ENCODE peak calls at places on chromosomes 11 and 22, in four cellular contexts. C is endothelial cell, Z is iPS-NIHi11, Y is NCI-H1436 treated with DMSO at 0.1 percent for 48 hours. O is an unnamed sample.

GRCh38 chr11:12435264-12435663 is 57.9 kb downstream of the PARVA start:
- DNase-seq in C (no peak), Y (no peak), Z (no peak), O (no peak)

GRCh38 chr11:44637477-44637876 is 72.0 kb downstream of the CD82 start:
- DNase-seq in Z (no peak), C (no peak), Y (no peak), O (peak; percentile 60)

GRCh38 chr11:23413057-23413456 is 552.8 kb upstream of the CCDC179 start:
- DNase-seq in C (no peak), Z (no peak), Y (no peak), O (no peak)

GRCh38 chr22:46619830-46620501 is at the start of gene GRAMD4:
- DNase-seq in C (no peak), Z (no peak), Y (no peak), O (no peak)

GRCh38 chr11:59188954-59189353 is 17.0 kb downstream of the DTX4 start:
- DNase-seq in Z (no peak), Y (no peak), C (no peak), O (no peak)

GRCh38 chr22:17890245-17890671 is 116.0 kb upstream of the BID start:
- DNase-seq in C (no peak), Y (no peak), Z (no peak), O (no peak)

GRCh38 chr11:3614742-3615171 is 27.0 kb downstream of the ART5 start:
- DNase-seq in C (no peak), Z (no peak), Y (no peak), O (no peak)

GRCh38 chr11:64219354-64219684 is 6.7 kb downstream of the TRPT1 start:
- DNase-seq in C (no peak), Z (no peak), Y (no peak), O (no peak)

GRCh38 chr22:48566741-48567140 is 1260.9 kb downstream of the BRD1 start:
- DNase-seq in C (no peak), Y (no peak), Z (no peak), O (no peak)

GRCh38 chr11:115591380-115591779 is 87.2 kb upstream of the CADM1 start:
- DNase-seq in Y (no peak), C (no peak), Z (no peak), O (no peak)

O was measured in SIG-M5.